ENCODE peak calls at places on chromosomes 4 and X, in eight cellular contexts. W is neuronal stem cell; M is uterus; Q is aorta; P is tibial artery; I is K562; R is lung; C is CD8-positive, alpha-beta T cell. E is an unnamed sample. For H3K4me1, the result is how much of the 10 kb centered on the place peaks cover.

GRCh38 chr4:166700592-166700991 is 533.7 kb downstream of the SPOCK3 start:
- DNase-seq in W (no peak), M (no peak), Q (no peak), P (no peak), I (no peak), R (no peak), C (no peak), E (no peak)

GRCh38 chr4:117783716-117784115 is 250.6 kb upstream of the NDST3 start:
- DNase-seq in W (no peak), M (no peak), Q (no peak), P (no peak), I (no peak), R (no peak), C (no peak), E (no peak)

GRCh38 chr4:116439330-116439729 is 646.0 kb downstream of the TRAM1L1 start:
- DNase-seq in W (no peak), M (no peak), Q (no peak), P (no peak), I (no peak), R (no peak), C (no peak), E (no peak)

GRCh38 chr4:61553562-61554125 is 353.5 kb downstream of the ADGRL3 start:
- DNase-seq in W (no peak), M (no peak), Q (no peak), P (no peak), I (no peak), R (no peak), C (no peak), E (no peak)

GRCh38 chr4:138177278-138177968 is 64.7 kb downstream of the SLC7A11 start:
- DNase-seq in W (no peak), M (no peak), Q (no peak), P (no peak), I (no peak), R (no peak), C (no peak), E (no peak)

GRCh38 chr4:68499021-68499420 is 51.8 kb downstream of the TMPRSS11E start:
- DNase-seq in W (no peak), M (no peak), Q (no peak), P (no peak), I (no peak), R (no peak), C (no peak), E (no peak)

GRCh38 chr4:95563638-95564337 is 15.0 kb upstream of the UNC5C start:
- DNase-seq in W (no peak), M (no peak), Q (no peak), P (no peak), I (no peak), R (no peak), C (no peak), E (no peak)

GRCh38 chr4:106809083-106809482 is 227.0 kb downstream of the DKK2 start:
- DNase-seq in W (no peak), M (no peak), Q (no peak), P (no peak), I (no peak), R (no peak), C (no peak), E (no peak)

GRCh38 chr4:4995103-4995761 is 24.0 kb downstream of the CYTL1 start:
- DNase-seq in W (peak), M (peak), Q (peak), P (peak), I (peak), R (peak), C (no peak), E (peak)

GRCh38 chrX:31293409-31293808 is 221.6 kb upstream of the FTHL17 start:
- DNase-seq in W (no peak), M (no peak), Q (no peak), P (no peak), I (no peak), R (no peak), C (no peak), E (no peak)

GRCh38 chr4:17169699-17170098 is 271.3 kb upstream of the LDB2 start:
- DNase-seq in W (no peak), M (no peak), Q (no peak), P (no peak), I (no peak), R (no peak), C (no peak), E (no peak)

GRCh38 chr4:27154706-27155105 is 294.1 kb downstream of the STIM2 start:
- DNase-seq in W (no peak), M (no peak), Q (no peak), P (no peak), I (no peak), R (no peak), C (no peak), E (no peak)

GRCh38 chr4:77174426-77174825 is 17.4 kb downstream of the CCNG2 start:
- DNase-seq in W (no peak), M (no peak), Q (no peak), P (no peak), I (no peak), R (no peak), C (no peak), E (no peak)
- H3K4me1 ChIP-seq in W (under half), M (under half), Q (under half), P (under half), I (under half), R (under half), C (under half), E (under half)

GRCh38 chr4:1856071-1856919 is at the start of gene LETM1:
- DNase-seq in W (peak), M (peak), Q (peak), P (peak), I (peak), R (peak), C (peak), E (no peak)

GRCh38 chr4:1857931-1858330 is 2.0 kb upstream of the LETM1 start:
- DNase-seq in W (no peak), M (no peak), Q (no peak), P (no peak), I (no peak), R (no peak), C (no peak), E (no peak)

GRCh38 chr4:1854752-1855151 is 1.2 kb downstream of the LETM1 start:
- DNase-seq in W (no peak), M (no peak), Q (no peak), P (no peak), I (no peak), R (no peak), C (no peak), E (no peak)

GRCh38 chr4:1856920-1857699 is 1.2 kb upstream of the LETM1 start:
- DNase-seq in W (no peak), M (no peak), Q (peak), P (no peak), I (peak), R (no peak), C (no peak), E (no peak)

GRCh38 chr4:1855334-1856070 is 454 bp downstream of the LETM1 start:
- DNase-seq in W (no peak), M (no peak), Q (no peak), P (no peak), I (peak), R (peak), C (no peak), E (no peak)
- H3K4me1 ChIP-seq in W (under half), M (under half), Q (under half), P (under half), I (half or more), R (under half), C (under half), E (under half)

GRCh38 chr4:175451238-175451965 is 360.7 kb downstream of the GPM6A start:
- DNase-seq in W (no peak), M (no peak), Q (no peak), P (no peak), I (no peak), R (no peak), C (no peak), E (no peak)
- H3K4me1 ChIP-seq in W (under half), M (under half), Q (under half), P (under half), I (under half), R (under half), C (under half), E (under half)

DNA sequence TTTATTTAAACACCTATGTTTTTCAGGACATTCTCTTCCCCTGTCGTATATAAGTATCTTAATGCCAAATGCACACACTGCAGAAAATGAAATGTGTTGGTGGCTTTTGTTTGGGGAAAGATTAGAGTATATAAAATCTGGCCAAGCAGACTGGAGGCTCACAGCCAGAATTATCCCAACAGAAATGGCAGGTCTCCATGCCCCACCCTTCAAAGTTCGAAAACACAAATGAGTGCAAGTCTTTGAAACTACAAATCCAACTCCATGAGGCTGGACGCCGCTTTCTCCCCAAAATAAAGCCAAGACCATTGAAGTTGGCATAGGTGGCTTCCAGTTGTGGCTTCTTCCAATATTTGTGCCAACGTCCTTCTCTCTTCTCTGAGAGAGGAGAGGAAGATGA is 72.0 kb downstream of the APBB2 start:
- DNase-seq in W (no peak), M (no peak), Q (no peak), P (peak), I (no peak), R (no peak), C (no peak), E (no peak)
- H3K4me1 ChIP-seq in W (under half), M (under half), Q (under half), P (half or more), I (under half), R (under half), C (under half), E (under half)

GRCh38 chrX:129772796-129773431 is 6.8 kb upstream of the SASH3 start:
- DNase-seq in W (no peak), M (no peak), Q (no peak), P (peak), I (no peak), R (peak), C (no peak), E (no peak)

GRCh38 chrX:129777218-129777768 is 2.5 kb upstream of the SASH3 start:
- DNase-seq in W (no peak), M (no peak), Q (no peak), P (peak), I (no peak), R (peak), C (peak), E (no peak)

GRCh38 chrX:129769467-129770154 is 10.1 kb upstream of the SASH3 start:
- DNase-seq in W (no peak), M (no peak), Q (no peak), P (no peak), I (no peak), R (no peak), C (peak), E (no peak)

GRCh38 chrX:129771266-129771995 is 8.3 kb upstream of the SASH3 start:
- DNase-seq in W (no peak), M (no peak), Q (no peak), P (no peak), I (no peak), R (no peak), C (no peak), E (no peak)

DNA sequence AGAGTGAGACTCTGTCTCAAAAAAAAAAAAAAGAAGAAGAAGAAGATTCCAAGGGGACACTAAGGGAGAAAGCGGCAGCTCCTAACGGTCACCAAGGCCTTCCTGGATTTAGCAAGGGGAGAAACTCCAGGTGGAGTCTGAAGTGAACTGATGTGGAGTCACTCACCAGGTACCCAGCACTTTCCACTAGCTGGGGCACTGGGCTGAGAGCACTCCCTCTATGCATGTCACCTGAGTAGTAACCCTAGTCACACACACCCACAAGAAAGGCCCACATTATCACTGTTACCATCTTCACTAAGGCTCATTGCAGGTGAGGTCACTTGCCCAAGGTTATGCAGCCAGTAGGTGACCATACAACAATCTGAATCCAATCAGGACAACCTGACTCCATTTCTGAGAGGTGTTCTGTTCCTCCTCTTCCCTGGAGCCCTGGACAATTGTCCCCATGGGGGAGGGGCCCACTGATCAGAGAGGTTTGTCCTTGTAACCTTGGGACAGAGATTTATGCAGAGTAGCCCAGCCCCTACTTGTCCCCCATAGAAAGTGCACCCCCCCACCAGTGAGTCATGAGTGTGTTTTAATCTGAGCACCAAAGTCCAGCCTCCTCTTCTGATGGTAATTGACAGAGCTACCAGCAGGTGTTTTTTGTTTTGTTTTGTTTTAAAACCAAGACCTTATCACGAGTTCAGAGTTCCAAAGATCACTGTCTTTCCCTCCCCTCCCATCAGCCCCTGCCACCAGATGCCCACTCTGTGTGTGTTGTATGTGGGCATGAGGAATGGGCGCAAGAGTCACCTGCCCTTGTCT is 5.9 kb upstream of the SASH3 start:
- DNase-seq in W (no peak), M (no peak), Q (no peak), P (no peak), I (no peak), R (no peak), C (no peak), E (no peak)
- H3K4me1 ChIP-seq in W (under half), M (under half), Q (under half), P (under half), I (under half), R (under half), C (half or more), E (under half)

DNA sequence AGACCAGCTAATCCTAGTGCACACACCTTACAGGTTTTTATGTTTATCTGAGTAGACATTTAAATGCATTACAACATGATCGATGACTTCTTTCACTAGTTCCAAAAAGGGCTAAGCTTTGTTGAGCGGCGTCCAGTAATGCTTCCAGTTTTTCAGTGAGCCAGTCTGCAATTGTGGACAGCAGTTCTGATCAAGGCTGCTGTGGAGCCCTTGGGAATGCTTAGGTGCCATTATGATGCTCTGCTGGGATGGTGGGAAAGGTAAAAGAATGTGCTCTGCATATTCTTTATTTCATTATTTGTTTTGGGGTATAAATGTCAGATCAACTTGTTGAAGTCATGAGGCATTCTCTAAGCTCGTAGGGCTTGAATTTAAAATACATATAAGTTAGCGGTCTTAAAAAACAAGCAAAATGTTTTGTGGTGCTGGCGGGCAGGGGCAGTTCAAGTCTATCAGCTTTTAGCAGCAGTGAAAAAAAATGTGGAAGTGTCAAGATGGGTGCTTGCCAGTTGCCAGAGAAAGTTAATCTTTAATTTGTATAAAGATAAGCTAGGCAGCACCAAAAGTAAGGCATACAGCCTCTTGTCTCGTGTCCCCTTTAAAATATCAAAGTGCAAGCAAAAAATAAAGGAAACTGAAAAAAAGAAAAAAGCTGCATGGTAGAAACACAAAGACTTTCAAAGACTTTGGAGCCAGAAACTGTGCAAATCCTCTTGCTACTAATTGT is 5.8 kb downstream of the MID1IP1 start:
- DNase-seq in W (no peak), M (no peak), Q (no peak), P (no peak), I (peak), R (no peak), C (no peak), E (no peak)
- H3K4me1 ChIP-seq in W (under half), M (under half), Q (under half), P (under half), I (under half), R (under half), C (under half), E (under half)

GRCh38 chr4:122360754-122361153 is 18.1 kb upstream of the ADAD1 start:
- DNase-seq in W (no peak), M (no peak), Q (no peak), P (no peak), I (no peak), R (no peak), C (no peak), E (no peak)

GRCh38 chr4:122356317-122356818 is 22.4 kb upstream of the ADAD1 start:
- DNase-seq in W (no peak), M (no peak), Q (no peak), P (no peak), I (no peak), R (no peak), C (no peak), E (no peak)
- H3K4me1 ChIP-seq in W (under half), M (under half), Q (under half), P (under half), I (under half), R (under half), C (under half), E (under half)

GRCh38 chr4:1850276-1850675 is 5.7 kb downstream of the LETM1 start:
- DNase-seq in W (no peak), M (no peak), Q (peak), P (no peak), I (no peak), R (no peak), C (no peak), E (no peak)
- H3K4me1 ChIP-seq in W (under half), M (under half), Q (under half), P (under half), I (under half), R (under half), C (under half), E (under half)

DNA sequence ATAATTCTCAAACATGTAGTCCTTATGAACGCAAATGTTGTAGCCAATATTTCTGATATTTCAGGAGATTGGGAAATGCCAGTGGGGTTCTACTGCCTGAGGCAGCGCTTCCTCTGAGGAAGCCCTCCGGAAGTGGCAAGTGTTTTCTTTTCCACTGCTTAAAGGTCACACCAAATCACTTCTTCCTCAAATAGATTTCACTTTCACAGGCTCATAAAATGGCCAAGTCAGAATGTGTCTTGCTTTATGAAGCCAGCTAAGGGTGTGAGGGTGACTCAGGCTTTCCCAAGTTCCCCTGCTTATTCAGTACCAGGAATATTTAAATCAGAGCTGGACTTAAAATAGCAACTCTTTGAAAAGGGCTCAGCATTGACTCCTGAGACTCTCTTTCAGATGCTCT is 514.2 kb upstream of the DIPK2B start:
- DNase-seq in W (no peak), M (peak), Q (no peak), P (peak), I (no peak), R (no peak), C (no peak), E (no peak)
- H3K4me1 ChIP-seq in W (under half), M (under half), Q (under half), P (under half), I (under half), R (under half), C (under half), E (under half)

GRCh38 chr4:82275431-82276423 is 98.1 kb downstream of the HNRNPD start:
- DNase-seq in W (no peak), M (no peak), Q (no peak), P (no peak), I (peak), R (no peak), C (no peak), E (no peak)
- H3K4me1 ChIP-seq in W (under half), M (under half), Q (under half), P (under half), I (under half), R (under half), C (under half), E (under half)

E was measured in Panc1.